ENCODE peak calls at places on chromosomes 7 and 10, in eight cellular contexts. H is vagina, R is heart right ventricle, O is OCI-LY7, M is A549, D is neural progenitor cell, K is colonic mucosa, V is tibial artery. C is an unnamed sample.

GRCh38 chr7:18498327-18498726 is 2.8 kb downstream of the HDAC9 start:
- DNase-seq in H (no peak), R (no peak), O (peak; percentile 34), M (no peak), D (no peak), K (no peak), V (no peak), C (no peak)

GRCh38 chr7:23347682-23348180 is 48.6 kb downstream of the MALSU1 start:
- DNase-seq in H (no peak), R (no peak), O (no peak), M (peak; percentile 60), D (no peak), K (no peak), V (no peak), C (no peak)

GRCh38 chr7:17307558-17307957 is 9.1 kb downstream of the AHR start:
- DNase-seq in H (no peak), R (no peak), O (no peak), M (no peak), D (no peak), K (no peak), V (no peak), C (no peak)

GRCh38 chr7:155874411-155874810 is 62.1 kb upstream of the SHH start:
- DNase-seq in H (peak; percentile 81), R (no peak), O (no peak), M (no peak), D (no peak), K (peak; percentile 5), V (no peak), C (no peak)

GRCh38 chr10:13268841-13269240 is 31.0 kb downstream of the PHYH start:
- DNase-seq in H (no peak), R (no peak), O (peak; percentile 45), M (no peak), D (peak; percentile 62), K (no peak), V (no peak), C (no peak)

GRCh38 chr10:25831138-25831537 is 102.9 kb upstream of the MYO3A start:
- DNase-seq in H (no peak), R (no peak), O (no peak), M (no peak), D (no peak), K (no peak), V (no peak), C (no peak)

GRCh38 chr10:9069136-9069535 is 1014.6 kb downstream of the GATA3 start:
- DNase-seq in H (no peak), R (no peak), O (no peak), M (peak; percentile 11), D (no peak), K (no peak), V (no peak), C (no peak)

GRCh38 chr7:7895754-7896153 is 72.8 kb upstream of the GLCCI1 start:
- DNase-seq in H (no peak), R (no peak), O (no peak), M (no peak), D (no peak), K (no peak), V (no peak), C (no peak)

GRCh38 chr10:2897619-2898508 is 169.5 kb upstream of the PFKP start:
- DNase-seq in H (no peak), R (no peak), O (no peak), M (no peak), D (no peak), K (no peak), V (no peak), C (no peak)

GRCh38 chr7:33926535-33926934 is 21.2 kb downstream of the BMPER start:
- DNase-seq in H (no peak), R (no peak), O (no peak), M (no peak), D (no peak), K (no peak), V (no peak), C (no peak)

GRCh38 chr7:157136372-157136771 is 2.4 kb upstream of the UBE3C start:
- DNase-seq in H (no peak), R (no peak), O (peak; percentile 34), M (peak; percentile 76), D (no peak), K (no peak), V (no peak), C (no peak)

GRCh38 chr10:100997364-100998182 is 2.0 kb upstream of the LZTS2 start:
- DNase-seq in H (no peak), R (peak; percentile 87), O (peak; percentile 87), M (peak; percentile 85), D (peak; percentile 92), K (peak; percentile 90), V (peak; percentile 66), C (peak; percentile 73)

GRCh38 chr7:1823376-1824150 is 153.5 kb downstream of the ELFN1 start:
- DNase-seq in H (no peak), R (no peak), O (no peak), M (no peak), D (no peak), K (no peak), V (no peak), C (peak; percentile 36)

GRCh38 chr7:72345208-72345727 is 66.9 kb downstream of the CALN1 start:
- DNase-seq in H (no peak), R (no peak), O (no peak), M (no peak), D (no peak), K (no peak), V (no peak), C (no peak)

GRCh38 chr7:104998040-104998752 is 15.8 kb upstream of the KMT2E start:
- DNase-seq in H (no peak), R (no peak), O (no peak), M (no peak), D (no peak), K (no peak), V (no peak), C (no peak)

GRCh38 chr7:151187409-151188251 is 580 bp upstream of the ASB10 start:
- DNase-seq in H (no peak), R (peak; percentile 66), O (no peak), M (no peak), D (no peak), K (no peak), V (no peak), C (no peak)

GRCh38 chr7:157483515-157483914 is 146.7 kb downstream of the DNAJB6 start:
- DNase-seq in H (no peak), R (no peak), O (no peak), M (no peak), D (no peak), K (no peak), V (peak; percentile 7), C (no peak)

GRCh38 chr10:108561649-108562048 is 1361.7 kb downstream of the XPNPEP1 start:
- DNase-seq in H (no peak), R (no peak), O (no peak), M (no peak), D (no peak), K (no peak), V (no peak), C (no peak)

GRCh38 chr10:96417432-96417831 is 58.6 kb upstream of the OPALIN start:
- DNase-seq in H (no peak), R (no peak), O (no peak), M (no peak), D (peak; percentile 66), K (peak; percentile 12), V (no peak), C (no peak)

GRCh38 chr10:99466632-99467031 is 36.2 kb upstream of the GOT1 start:
- DNase-seq in H (no peak), R (no peak), O (no peak), M (no peak), D (no peak), K (no peak), V (peak; percentile 22), C (no peak)

GRCh38 chr10:5811387-5811821 is 1.8 kb downstream of the GDI2 start:
- DNase-seq in H (no peak), R (no peak), O (peak; percentile 43), M (peak; percentile 6), D (peak; percentile 77), K (peak; percentile 20), V (no peak), C (no peak)

GRCh38 chr10:51073461-51074237 is 638 bp upstream of the PRKG1 start:
- DNase-seq in H (no peak), R (peak; percentile 21), O (no peak), M (no peak), D (no peak), K (peak; percentile 45), V (no peak), C (no peak)

GRCh38 chr7:69105092-69105491 is 493.2 kb upstream of the AUTS2 start:
- DNase-seq in H (no peak), R (no peak), O (no peak), M (no peak), D (no peak), K (no peak), V (no peak), C (no peak)

GRCh38 chr7:259751-260405 is 30.1 kb upstream of the FOXL3 start:
- DNase-seq in H (no peak), R (no peak), O (no peak), M (no peak), D (no peak), K (no peak), V (no peak), C (no peak)
- H3K9me3 ChIP-seq in H (no peaks in the 10 kb centered on the region), R (no peaks in the 10 kb centered on the region), O (peaks cover 25% of the 10 kb centered on the region), M (peaks cover 68% of the 10 kb centered on the region), D (peaks cover 5% of the 10 kb centered on the region), K (no peaks in the 10 kb centered on the region), V (peaks cover 4% of the 10 kb centered on the region), C (no peaks in the 10 kb centered on the region)

DNA sequence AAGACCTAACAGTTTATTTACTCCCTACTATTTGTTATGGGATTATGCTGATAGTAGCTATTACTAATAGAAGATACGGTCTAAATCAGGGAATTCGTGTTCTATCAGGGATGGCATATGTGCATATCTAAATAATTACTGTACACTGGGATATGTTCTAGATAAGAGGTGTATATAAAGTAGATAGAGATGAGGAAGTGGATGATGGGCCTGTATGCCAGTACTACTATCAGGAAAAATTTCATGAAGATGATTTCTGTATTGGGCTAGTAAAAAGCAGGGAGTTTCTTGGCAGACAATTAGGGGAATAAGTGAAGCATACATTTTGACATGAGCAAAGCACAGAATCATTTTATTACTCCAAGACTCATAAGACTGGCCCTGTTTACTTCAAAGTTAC is 26.2 kb downstream of the PTPN12 start:
- DNase-seq in H (no peak), R (no peak), O (no peak), M (no peak), D (no peak), K (no peak), V (no peak), C (no peak)
- H3K4me3 ChIP-seq in H (no peak overlapping the region), R (no peak overlapping the region), O (no peak overlapping the region), M (no peak overlapping the region), D (no peak overlapping the region), K (no peak overlapping the region), V (no peak overlapping the region), C (no peak overlapping the region)

GRCh38 chr7:117673839-117674238 is 194.0 kb downstream of the CFTR start:
- DNase-seq in H (no peak), R (no peak), O (peak; percentile 3), M (peak; percentile 60), D (no peak), K (no peak), V (no peak), C (no peak)
- H3K9me3 ChIP-seq in H (no peaks in the 10 kb centered on the region), R (no peaks in the 10 kb centered on the region), O (no peaks in the 10 kb centered on the region), M (no peaks in the 10 kb centered on the region), D (no peaks in the 10 kb centered on the region), K (no peaks in the 10 kb centered on the region), V (no peaks in the 10 kb centered on the region), C (no peaks in the 10 kb centered on the region)

DNA sequence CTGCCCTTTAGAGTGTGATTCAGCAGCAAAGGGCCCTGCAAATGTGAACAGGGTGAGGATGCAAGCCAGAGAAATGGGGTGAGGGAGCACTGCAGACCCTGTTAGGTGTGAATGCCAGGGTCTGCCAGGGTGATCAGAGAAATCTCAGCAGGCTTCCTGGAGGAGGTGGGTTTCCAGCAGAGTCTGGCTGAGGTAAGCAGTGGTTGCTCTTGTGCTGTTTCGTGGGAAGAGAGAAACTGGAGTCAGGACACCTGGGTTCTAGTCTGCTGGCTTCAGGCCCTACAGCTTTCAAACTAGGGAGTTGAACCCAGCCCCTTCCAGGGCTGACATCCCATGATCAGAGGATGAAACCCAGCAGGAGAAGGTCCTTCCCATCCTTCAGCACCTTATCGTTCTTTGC is 116.7 kb downstream of the CDH23 start:
- DNase-seq in H (no peak), R (no peak), O (no peak), M (no peak), D (no peak), K (no peak), V (no peak), C (no peak)
- H3K4me3 ChIP-seq in H (no peak overlapping the region), R (no peak overlapping the region), O (no peak overlapping the region), M (no peak overlapping the region), D (no peak overlapping the region), K (no peak overlapping the region), V (no peak overlapping the region), C (no peak overlapping the region)